ENCODE peak calls at places on chromosomes 7 and 10, in eight cellular contexts. C is T1000; M is activated naive CD4-positive, alpha-beta T cell; E is T-helper 1 cell; D is mesendoderm; K is prostate gland; Z is kidney epithelial cell; W is PC-9. Y is an unnamed sample.

GRCh38 chr10:86023931-86024554 is 342.6 kb downstream of the GRID1 start:
- DNase-seq in W (no peak), Z (no peak), M (no peak), C (no peak), E (no peak), K (no peak), D (peak), Y (no peak)

GRCh38 chr7:157299613-157300405 is 37.0 kb upstream of the DNAJB6 start:
- DNase-seq in C (peak), D (no peak), M (no peak), E (peak), K (no peak), W (peak), Z (peak), Y (no peak)

GRCh38 chr10:71981024-71981867 is 17.1 kb downstream of the CHST3 start:
- DNase-seq in Z (no peak), W (peak), M (no peak), E (no peak), D (no peak), K (no peak), C (peak), Y (no peak)

GRCh38 chr10:12512292-12513002 is 163.1 kb downstream of the CAMK1D start:
- DNase-seq in Z (no peak), D (no peak), E (no peak), M (no peak), K (peak), W (no peak), C (no peak), Y (no peak)

GRCh38 chr7:26709210-26709990 is 155.0 kb downstream of the SKAP2 start:
- DNase-seq in C (no peak), E (no peak), Z (no peak), M (no peak), D (no peak), W (no peak), K (no peak), Y (no peak)

GRCh38 chr10:51985326-51985725 is 285.9 kb upstream of the CSTF2T start:
- DNase-seq in E (no peak), W (no peak), M (no peak), Z (no peak), C (no peak), K (no peak), D (no peak), Y (no peak)

GRCh38 chr7:97269741-97270140 is 152.2 kb downstream of the SDHAF3 start:
- DNase-seq in K (no peak), M (no peak), W (no peak), C (no peak), D (no peak), E (no peak), Z (no peak), Y (no peak)

GRCh38 chr7:107725138-107725740 is 18.7 kb upstream of the CBLL1 start:
- DNase-seq in W (peak), C (no peak), K (peak), Z (peak), E (peak), M (no peak), D (peak), Y (peak)

GRCh38 chr10:125811251-125811650 is 11.8 kb downstream of the UROS start:
- DNase-seq in Z (no peak), W (no peak), D (no peak), E (no peak), M (no peak), C (no peak), K (no peak), Y (no peak)

GRCh38 chr10:30431435-30431911 is 2.5 kb upstream of the MAP3K8 start:
- DNase-seq in W (peak), E (no peak), D (no peak), K (no peak), M (no peak), C (no peak), Z (no peak), Y (peak)

GRCh38 chr10:110778221-110778620 is 93.5 kb upstream of the PDCD4 start:
- DNase-seq in W (no peak), E (no peak), C (no peak), Z (no peak), K (no peak), D (no peak), M (no peak), Y (no peak)

GRCh38 chr10:48491422-48492139 is 113.3 kb downstream of the ARHGAP22 start:
- DNase-seq in K (no peak), W (no peak), D (no peak), Z (no peak), M (no peak), C (no peak), E (no peak), Y (no peak)

GRCh38 chr7:137439829-137440433 is 96.4 kb upstream of the PTN start:
- DNase-seq in Z (no peak), C (no peak), M (no peak), E (no peak), K (no peak), D (peak), W (no peak), Y (no peak)

GRCh38 chr10:73590881-73591577 is at the start of gene USP54:
- DNase-seq in E (no peak), K (no peak), D (peak), M (no peak), W (peak), C (no peak), Z (peak), Y (peak)

GRCh38 chr10:131888186-131888604 is 12.6 kb upstream of the PPP2R2D start:
- DNase-seq in M (no peak), W (peak), E (no peak), D (no peak), C (peak), K (no peak), Z (no peak), Y (no peak)

GRCh38 chr10:58023341-58024073 is 244.2 kb downstream of the IPMK start:
- DNase-seq in C (peak), Z (peak), K (no peak), W (peak), E (no peak), M (no peak), D (peak), Y (no peak)

GRCh38 chr7:10022957-10023356 is 950.7 kb upstream of the PHF14 start:
- DNase-seq in Z (peak), C (no peak), D (peak), E (no peak), K (peak), M (no peak), W (peak), Y (peak)

GRCh38 chr10:4708123-4708759 is 117.8 kb upstream of the AKR1E2 start:
- DNase-seq in E (no peak), K (no peak), M (no peak), C (no peak), Z (no peak), D (peak), W (no peak), Y (no peak)

GRCh38 chr7:157056957-157057902 is 46.8 kb upstream of the MNX1 start:
- DNase-seq in M (no peak), W (no peak), E (no peak), C (no peak), D (no peak), Z (no peak), K (no peak), Y (no peak)

GRCh38 chr10:96285331-96285752 is 14.0 kb upstream of the BLNK start:
- DNase-seq in K (no peak), C (no peak), M (no peak), D (peak), W (no peak), E (no peak), Z (no peak), Y (peak)

GRCh38 chr10:71239946-71240795 is 27.8 kb downstream of the UNC5B start:
- DNase-seq in C (no peak), K (no peak), E (no peak), M (no peak), W (no peak), Z (no peak), D (no peak), Y (no peak)

GRCh38 chr7:3561908-3562307 is 260.9 kb downstream of the SDK1 start:
- DNase-seq in C (no peak), E (no peak), K (no peak), W (no peak), D (no peak), M (no peak), Z (no peak), Y (peak)

GRCh38 chr10:22086730-22087364 is 83.3 kb upstream of the DNAJC1 start:
- DNase-seq in W (no peak), Z (no peak), K (peak), M (no peak), D (peak), C (peak), E (no peak), Y (peak)

Y was measured in trophoblast cell.